ENCODE peak calls at places on chromosome 21, in six cellular contexts. Q is NCI-H2171 treated with DMSO at 0.1 percent for 48 hours; R is A549; A is lower lobe of right lung; G is stimulated activated CD4-positive, alpha-beta T cell treated with anti-CD3 and anti-CD28 coated beads, Interleukin-2, amount 100 ng/mL, for 24 hours; H is activated CD4-positive, alpha-beta memory T cell treated with anti-CD3 and anti-CD28 coated beads for 36 hours. N is an unnamed sample.
A peak's percentile ranks its signal among the peaks of the same experiment; 100 is the strongest.

GRCh38 chr21:35154788-35155187 is 105.7 kb upstream of the RUNX1 start:
- DNase-seq in G (no peak), Q (no peak), H (no peak), A (no peak), R (no peak), N (no peak)

GRCh38 chr21:37787456-37787855 is 128.8 kb downstream of the KCNJ6 start:
- DNase-seq in R (peak; percentile 53), Q (no peak), H (no peak), A (no peak), G (no peak), N (no peak)

GRCh38 chr21:41933259-41934079 is 20.3 kb downstream of the C2CD2 start:
- DNase-seq in G (no peak), A (no peak), R (no peak), H (no peak), Q (no peak), N (no peak)

GRCh38 chr21:46079357-46080170 is 18.3 kb upstream of the COL6A2 start:
- DNase-seq in G (peak; percentile 16), H (peak; percentile 6), R (no peak), A (peak; percentile 41), Q (no peak), N (no peak)

GRCh38 chr21:33121715-33122475 is 52.0 kb downstream of the OLIG1 start:
- DNase-seq in G (no peak), R (peak; percentile 55), Q (peak; percentile 60), A (no peak), H (no peak), N (peak; percentile 56)

GRCh38 chr21:41410767-41411448 is 15.1 kb upstream of the MX1 start:
- DNase-seq in G (no peak), H (no peak), Q (no peak), R (no peak), A (no peak), N (no peak)

GRCh38 chr21:42530167-42530518 is 16.5 kb downstream of the SLC37A1 start:
- DNase-seq in Q (no peak), R (no peak), A (no peak), G (peak; percentile 34), H (peak; percentile 60), N (no peak)

GRCh38 chr21:37945036-37945435 is 28.8 kb upstream of the KCNJ6 start:
- DNase-seq in A (no peak), R (no peak), H (no peak), G (no peak), Q (peak; percentile 98), N (no peak)

GRCh38 chr21:14773777-14774345 is 227.7 kb upstream of the SAMSN1 start:
- DNase-seq in G (peak; percentile 76), R (peak; percentile 19), Q (no peak), A (peak; percentile 62), H (peak; percentile 70), N (peak; percentile 23)

GRCh38 chr21:35023396-35024070 is 25.6 kb downstream of the RUNX1 start:
- DNase-seq in H (peak; percentile 50), A (no peak), Q (no peak), R (no peak), G (no peak), N (no peak)

GRCh38 chr21:45954921-45955320 is 26.6 kb upstream of the COL6A1 start:
- DNase-seq in Q (no peak), H (no peak), G (no peak), R (no peak), A (no peak), N (no peak)

GRCh38 chr21:41560701-41561158 is 52.8 kb upstream of the TMPRSS2 start:
- DNase-seq in Q (no peak), G (no peak), A (no peak), H (no peak), R (no peak), N (no peak)

GRCh38 chr21:45938811-45939520 is 42.6 kb upstream of the COL6A1 start:
- DNase-seq in Q (no peak), H (no peak), A (no peak), R (no peak), G (no peak), N (no peak)

GRCh38 chr21:16563795-16564194 is 834.0 kb downstream of the USP25 start:
- DNase-seq in R (peak; percentile 72), G (no peak), Q (no peak), H (no peak), A (peak; percentile 51), N (peak; percentile 43)

GRCh38 chr21:34974162-34974981 is 74.7 kb downstream of the RUNX1 start:
- DNase-seq in H (peak; percentile 72), G (peak; percentile 59), A (no peak), Q (no peak), R (no peak), N (no peak)

GRCh38 chr21:33212159-33212851 is 17.4 kb upstream of the IFNAR2 start:
- DNase-seq in H (no peak), R (no peak), A (no peak), Q (no peak), G (no peak), N (no peak)

GRCh38 chr21:33368124-33368523 is 35.1 kb upstream of the IFNGR2 start:
- DNase-seq in A (no peak), R (no peak), Q (no peak), G (no peak), H (no peak), N (no peak)

GRCh38 chr21:16309250-16309971 is 579.6 kb downstream of the USP25 start:
- DNase-seq in A (no peak), R (no peak), G (no peak), H (no peak), Q (no peak), N (no peak)

GRCh38 chr21:37700641-37701202 is 215.5 kb downstream of the KCNJ6 start:
- DNase-seq in G (no peak), H (no peak), R (peak; percentile 84), Q (peak; percentile 89), A (no peak), N (peak; percentile 60)

GRCh38 chr21:42646836-42647235 is 6.6 kb upstream of the PDE9A start:
- DNase-seq in R (no peak), A (no peak), H (no peak), Q (no peak), G (no peak), N (no peak)

GRCh38 chr21:32516729-32517649 is 68.3 kb downstream of the TCP10L start:
- DNase-seq in Q (no peak), G (no peak), A (no peak), R (peak; percentile 25), H (no peak), N (no peak)

GRCh38 chr21:30340714-30341573 is 3.5 kb upstream of the KRTAP27-1 start:
- DNase-seq in Q (peak; percentile 14), R (peak; percentile 29), G (peak; percentile 47), H (peak; percentile 37), A (peak; percentile 45), N (peak; percentile 29)

GRCh38 chr21:44969066-44969649 is 29.3 kb downstream of the SLX9 start:
- DNase-seq in H (no peak), Q (peak; percentile 57), R (no peak), A (no peak), G (no peak), N (no peak)